ENCODE peak calls at places on chromosomes 12 and 14, in eight cellular contexts. A, C, Q, O, N, V, K and W are unnamed samples. For H3K4me1, the result is how much of the 10 kb centered on the place peaks cover.

GRCh38 chr12:59695379-59695778 is 99.5 kb downstream of the SLC16A7 start:
- DNase-seq in N (no peak), Q (no peak), K (no peak), V (peak), C (no peak), O (no peak), A (no peak), W (no peak)

GRCh38 chr14:42149609-42150261 is 543.1 kb downstream of the LRFN5 start:
- DNase-seq in O (no peak), C (no peak), V (no peak), Q (no peak), A (no peak), N (no peak), K (no peak), W (no peak)

GRCh38 chr12:96908170-96908675 is 1.2 kb downstream of the NEDD1 start:
- DNase-seq in O (no peak), A (peak), C (peak), N (no peak), K (no peak), Q (no peak), V (no peak), W (no peak)

GRCh38 chr12:12097821-12098688 is 27.3 kb downstream of the BCL2L14 start:
- DNase-seq in O (no peak), K (no peak), A (no peak), V (peak), C (no peak), N (no peak), Q (no peak), W (no peak)

GRCh38 chr12:76266797-76267196 is 81.4 kb downstream of the BBS10 start:
- DNase-seq in N (peak), O (no peak), Q (no peak), K (peak), C (no peak), V (peak), A (no peak), W (no peak)

GRCh38 chr12:54941659-54942058 is 42.9 kb downstream of the TESPA1 start:
- DNase-seq in O (no peak), C (no peak), K (no peak), N (no peak), Q (no peak), V (no peak), A (no peak), W (no peak)

GRCh38 chr12:47744005-47744651 is 14.6 kb downstream of the RAPGEF3 start:
- DNase-seq in O (peak), K (no peak), N (peak), V (no peak), Q (peak), C (peak), A (peak), W (peak)

GRCh38 chr12:110903511-110903910 is 16.9 kb downstream of the MYL2 start:
- DNase-seq in C (no peak), A (no peak), V (no peak), O (no peak), Q (no peak), K (no peak), N (no peak), W (no peak)

GRCh38 chr14:105437723-105438500 is 18.3 kb downstream of the MTA1 start:
- DNase-seq in C (no peak), V (no peak), O (no peak), A (no peak), N (no peak), Q (no peak), K (peak), W (no peak)

GRCh38 chr14:71395151-71395604 is 487.9 kb downstream of the PCNX1 start:
- DNase-seq in O (no peak), Q (no peak), K (no peak), A (no peak), N (no peak), V (peak), C (no peak), W (no peak)

GRCh38 chr12:56631790-56632700 is 1.9 kb upstream of the BAZ2A start:
- DNase-seq in N (peak), A (peak), O (peak), V (peak), Q (peak), C (peak), K (peak), W (peak)

GRCh38 chr14:104886690-104887622 is 21.9 kb downstream of the CEP170B start:
- DNase-seq in A (no peak), K (peak), V (no peak), C (no peak), Q (peak), N (no peak), O (peak), W (no peak)

GRCh38 chr12:4809449-4810218 is 89.4 kb downstream of the GALNT8 start:
- DNase-seq in N (no peak), O (peak), V (peak), A (no peak), K (peak), C (no peak), Q (no peak), W (no peak)

DNA sequence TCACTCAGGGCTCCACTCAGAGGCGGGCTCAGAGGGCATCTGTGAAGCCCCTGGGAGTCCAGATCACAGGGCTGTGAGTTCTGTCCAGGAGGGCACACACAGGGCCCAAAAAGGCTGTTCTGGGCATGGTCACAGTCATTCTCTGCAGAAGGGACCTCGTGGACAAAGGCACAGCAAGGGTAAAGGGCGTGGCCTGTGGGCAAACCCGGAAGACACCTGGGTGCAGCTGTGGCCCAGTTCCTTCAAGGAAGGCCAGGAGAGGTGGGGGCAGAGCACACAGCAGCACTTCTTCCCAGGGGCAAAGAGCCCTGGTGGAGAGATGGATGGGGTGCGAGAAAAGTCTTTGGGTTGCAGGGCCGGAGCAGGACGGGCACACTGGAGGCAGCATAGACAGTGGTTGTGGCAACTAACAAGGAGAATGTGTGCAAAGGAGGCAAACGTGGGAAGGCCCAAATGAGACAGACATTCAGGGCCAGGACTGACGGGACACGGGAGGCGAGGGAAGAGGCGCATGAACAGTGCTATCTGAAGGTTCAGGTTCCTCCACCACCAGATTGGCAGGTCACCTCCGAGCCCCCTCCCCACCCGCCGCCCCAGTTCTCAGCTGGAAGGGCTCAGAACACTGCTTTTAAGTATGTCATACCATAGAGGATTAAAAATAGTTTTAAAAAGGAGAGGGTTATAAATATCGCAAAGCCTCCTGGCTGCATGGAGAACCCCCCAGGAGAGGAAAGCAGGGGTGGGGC is 8.9 kb downstream of the CLMN start:
- DNase-seq in Q (no peak), K (no peak), N (no peak), A (no peak), C (no peak), V (no peak), O (no peak), W (no peak)
- H3K27ac ChIP-seq in Q (no peak), K (no peak), N (peak), A (no peak), C (no peak), V (no peak), O (no peak), W (no peak)

GRCh38 chr14:24368215-24368561 is 204 bp downstream of the NFATC4 start:
- DNase-seq in N (no peak), V (no peak), Q (peak), K (no peak), A (no peak), O (no peak), C (no peak), W (no peak)
- H3K4me1 ChIP-seq in N (under half), V (under half), Q (under half), K (under half), A (under half), O (under half), C (under half), W (under half)

GRCh38 chr12:50285253-50285652 is 1.9 kb upstream of the LIMA1 start:
- DNase-seq in O (no peak), N (no peak), K (no peak), Q (no peak), V (no peak), A (no peak), C (no peak), W (no peak)

GRCh38 chr12:50283924-50284236 is 560 bp upstream of the LIMA1 start:
- DNase-seq in Q (peak), K (no peak), O (no peak), N (no peak), V (peak), A (no peak), C (no peak), W (no peak)

GRCh38 chr12:50287271-50287670 is 4.0 kb upstream of the LIMA1 start:
- DNase-seq in Q (no peak), N (no peak), A (no peak), O (no peak), K (no peak), V (no peak), C (no peak), W (no peak)

GRCh38 chr12:50283230-50283923 is at the start of gene LIMA1:
- DNase-seq in Q (peak), V (peak), K (peak), O (peak), A (peak), N (peak), C (peak), W (peak)

GRCh38 chr12:50282581-50283229 is 615 bp downstream of the LIMA1 start:
- DNase-seq in C (no peak), N (no peak), V (peak), O (no peak), Q (peak), A (peak), K (no peak), W (no peak)
- H3K27ac ChIP-seq in C (peak), N (peak), V (peak), O (peak), Q (peak), A (peak), K (peak), W (peak)

GRCh38 chr12:64104376-64104775 is 117.7 kb downstream of the KICS2 start:
- DNase-seq in Q (no peak), K (no peak), V (peak), N (peak), A (no peak), C (no peak), O (no peak), W (no peak)

GRCh38 chr12:64102339-64102738 is 119.8 kb downstream of the KICS2 start:
- DNase-seq in O (no peak), Q (no peak), K (no peak), C (no peak), V (peak), A (no peak), N (no peak), W (no peak)

GRCh38 chr12:64107776-64108175 is 114.3 kb downstream of the KICS2 start:
- DNase-seq in A (no peak), O (no peak), K (no peak), Q (no peak), N (no peak), C (no peak), V (no peak), W (no peak)

GRCh38 chr12:64105026-64105425 is 117.1 kb downstream of the KICS2 start:
- DNase-seq in K (no peak), Q (no peak), V (no peak), A (no peak), N (no peak), C (no peak), O (no peak), W (no peak)

GRCh38 chr12:64103821-64104220 is 118.3 kb downstream of the KICS2 start:
- DNase-seq in V (peak), K (no peak), C (no peak), A (no peak), O (no peak), N (no peak), Q (no peak), W (no peak)
- H3K4me1 ChIP-seq in V (under half), K (under half), C (under half), A (under half), O (under half), N (under half), Q (under half), W (under half)

DNA sequence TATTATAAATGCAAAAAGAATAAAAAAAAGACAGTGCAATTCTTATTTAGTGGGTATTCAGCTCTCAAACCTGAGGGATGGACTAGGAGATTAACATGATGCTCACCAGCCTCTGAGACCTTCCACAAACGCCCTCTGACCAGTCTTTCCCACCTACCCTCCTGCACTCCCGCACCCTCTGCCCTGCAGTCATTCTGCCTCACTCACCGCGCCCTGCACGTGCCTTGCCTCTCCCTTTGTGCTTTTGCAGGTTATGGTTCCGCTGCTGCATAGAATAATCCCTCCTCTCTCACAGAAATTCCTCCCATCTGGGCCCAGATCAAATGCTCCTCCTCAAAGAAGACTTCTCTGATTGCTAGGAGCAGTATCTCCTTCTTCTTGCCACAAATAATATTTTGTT is 28.5 kb upstream of the TMCC3 start:
- DNase-seq in K (no peak), O (no peak), C (no peak), A (no peak), Q (no peak), V (no peak), N (no peak), W (no peak)
- H3K27ac ChIP-seq in K (no peak), O (no peak), C (no peak), A (no peak), Q (no peak), V (no peak), N (no peak), W (no peak)

DNA sequence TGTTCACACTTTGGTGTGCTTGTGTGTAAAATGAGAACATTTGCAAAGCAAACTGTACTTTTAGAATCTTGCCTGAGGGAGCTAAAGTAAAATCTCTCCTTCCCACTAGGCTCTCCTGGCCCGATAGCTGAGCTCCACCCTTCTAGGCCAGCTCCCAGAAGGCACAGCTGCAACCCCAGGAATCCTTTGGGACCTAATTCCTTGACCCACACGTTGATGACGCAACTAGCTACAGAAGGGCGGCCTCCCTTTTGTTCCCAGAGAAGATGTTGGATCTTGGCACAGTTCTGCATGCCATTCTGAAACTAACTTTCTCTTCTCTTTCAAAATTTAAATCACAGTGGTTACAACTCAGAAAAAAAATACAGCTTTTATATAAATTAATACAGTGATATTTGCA is 268.1 kb downstream of the EGLN3 start:
- DNase-seq in O (no peak), N (peak), K (peak), V (peak), C (no peak), Q (peak), A (no peak), W (no peak)
- H3K4me1 ChIP-seq in O (under half), N (under half), K (under half), V (under half), C (under half), Q (under half), A (under half), W (under half)